ENCODE peak calls at places on chromosomes 2 and 18, in nine cellular contexts. N is right atrium auricular region, J is thoracic aorta, P is lung, C is tibial nerve, M is transverse colon, K is ascending aorta, V is lower lobe of right lung, T is tibial artery. E is an unnamed sample.

GRCh38 chr2:127225186-127225960 is 5.3 kb upstream of the CYP27C1 start:
- DNase-seq in J (no peak), T (no peak), P (no peak), M (no peak), N (no peak), C (no peak), V (no peak), K (no peak), E (no peak)

GRCh38 chr2:168030862-168031624 is 216.4 kb downstream of the STK39 start:
- DNase-seq in C (no peak), T (no peak), N (no peak), J (no peak), P (no peak), V (no peak), K (no peak), M (no peak), E (no peak)

GRCh38 chr2:220891405-220891804 is 680.7 kb downstream of the EPHA4 start:
- DNase-seq in T (no peak), M (no peak), C (no peak), J (no peak), V (no peak), P (no peak), N (no peak), K (no peak), E (no peak)

GRCh38 chr2:161030260-161031063 is 129.8 kb upstream of the TANK start:
- DNase-seq in K (no peak), M (peak), V (no peak), P (no peak), C (no peak), J (peak), N (no peak), T (peak), E (no peak)

GRCh38 chr2:220077488-220077887 is 450.1 kb downstream of the SLC4A3 start:
- DNase-seq in T (no peak), C (no peak), V (no peak), N (no peak), J (no peak), K (no peak), P (no peak), M (no peak), E (no peak)

GRCh38 chr2:141341444-141341843 is 789.4 kb downstream of the LRP1B start:
- DNase-seq in M (no peak), C (no peak), N (no peak), T (no peak), J (no peak), V (no peak), K (no peak), P (no peak), E (no peak)

GRCh38 chr2:131026914-131027313 is 66.3 kb downstream of the FAM168B start:
- DNase-seq in P (no peak), C (no peak), M (no peak), J (no peak), V (no peak), K (no peak), T (no peak), N (peak), E (no peak)

GRCh38 chr2:231605607-231606091 is 13.0 kb downstream of the TEX44 start:
- DNase-seq in T (peak), P (no peak), V (no peak), K (no peak), N (no peak), J (no peak), M (peak), C (no peak), E (peak)

GRCh38 chr2:20623741-20624155 is 27.1 kb downstream of the HS1BP3 start:
- DNase-seq in C (no peak), V (peak), T (peak), N (no peak), M (no peak), J (no peak), K (peak), P (no peak), E (peak)

GRCh38 chr2:223221120-223221859 is 169.3 kb downstream of the KCNE4 start:
- DNase-seq in M (no peak), J (no peak), K (no peak), P (no peak), T (no peak), N (no peak), C (no peak), V (no peak), E (no peak)

GRCh38 chr2:33083671-33084387 is 137.1 kb downstream of the LTBP1 start:
- DNase-seq in J (no peak), T (no peak), N (no peak), P (no peak), V (no peak), K (no peak), C (no peak), M (no peak), E (no peak)

GRCh38 chr18:78127041-78127440 is 852.6 kb upstream of the SALL3 start:
- DNase-seq in M (no peak), P (no peak), C (no peak), J (no peak), N (no peak), V (no peak), T (no peak), K (no peak), E (no peak)

GRCh38 chr18:32911660-32912284 is 138.9 kb upstream of the KLHL14 start:
- DNase-seq in T (no peak), N (no peak), M (no peak), K (no peak), C (no peak), J (no peak), P (no peak), V (no peak), E (no peak)

GRCh38 chr2:2827691-2828315 is 496.7 kb upstream of the MYT1L start:
- DNase-seq in V (no peak), K (no peak), M (no peak), P (no peak), J (no peak), T (peak), C (no peak), N (peak), E (peak)

GRCh38 chr2:96763511-96764252 is 3.0 kb downstream of the CNNM4 start:
- DNase-seq in J (no peak), N (no peak), C (no peak), P (no peak), M (peak), T (no peak), K (no peak), V (no peak), E (no peak)

GRCh38 chr2:70118798-70119454 is 31.6 kb downstream of the PCBP1 start:
- DNase-seq in P (no peak), J (no peak), C (no peak), M (no peak), V (no peak), N (no peak), K (no peak), T (no peak), E (no peak)

GRCh38 chr2:237299897-237300296 is 114.1 kb downstream of the COL6A3 start:
- DNase-seq in T (no peak), C (no peak), K (no peak), N (no peak), P (no peak), V (no peak), M (no peak), J (no peak), E (no peak)

GRCh38 chr2:8328189-8328588 is 353.7 kb upstream of the ID2 start:
- DNase-seq in K (no peak), M (no peak), T (no peak), J (no peak), C (no peak), P (no peak), N (peak), V (no peak), E (no peak)

GRCh38 chr2:148721520-148721931 is 77.0 kb downstream of the EPC2 start:
- DNase-seq in N (no peak), K (no peak), M (no peak), P (no peak), C (no peak), V (no peak), J (no peak), T (no peak), E (no peak)

GRCh38 chr2:100321181-100321880 is 970 bp downstream of the LONRF2 start:
- DNase-seq in N (no peak), T (no peak), J (no peak), M (no peak), K (no peak), V (peak), P (peak), C (no peak), E (no peak)

GRCh38 chr2:239369631-239370161 is 31.1 kb downstream of the HDAC4 start:
- DNase-seq in V (peak), C (peak), T (peak), K (no peak), P (peak), N (no peak), M (peak), J (no peak), E (no peak)

GRCh38 chr2:76953733-76954347 is 568.3 kb downstream of the LRRTM4 start:
- DNase-seq in J (no peak), P (peak), N (no peak), M (peak), K (no peak), V (no peak), C (no peak), T (no peak), E (no peak)

GRCh38 chr2:126930970-126931590 is 32.4 kb downstream of the TEX51 start:
- DNase-seq in P (peak), M (no peak), J (no peak), N (peak), V (no peak), K (no peak), C (no peak), T (no peak), E (no peak)

GRCh38 chr2:458431-458827 is 170.5 kb upstream of the ALKAL2 start:
- DNase-seq in C (no peak), J (no peak), K (no peak), N (no peak), V (no peak), P (no peak), M (no peak), T (no peak), E (no peak)

GRCh38 chr2:177748360-177748759 is 324.2 kb downstream of the PDE11A start:
- DNase-seq in N (no peak), K (no peak), C (no peak), T (no peak), V (no peak), P (no peak), J (no peak), M (no peak), E (no peak)

GRCh38 chr2:37589298-37589697 is 82.1 kb downstream of the CDC42EP3 start:
- DNase-seq in P (no peak), V (no peak), C (no peak), T (no peak), N (no peak), J (no peak), K (no peak), M (no peak), E (no peak)

GRCh38 chr18:78192044-78192443 is 787.6 kb upstream of the SALL3 start:
- DNase-seq in C (no peak), T (no peak), V (peak), P (peak), K (no peak), M (no peak), N (no peak), J (no peak), E (no peak)

GRCh38 chr2:11344956-11345671 is 678 bp upstream of the ROCK2 start:
- DNase-seq in V (peak), M (peak), J (peak), N (peak), T (peak), P (peak), K (no peak), C (peak), E (peak)

GRCh38 chr18:77000527-77000926 is 132.1 kb downstream of the MBP start:
- DNase-seq in C (peak), T (no peak), P (no peak), M (peak), K (no peak), V (peak), J (no peak), N (no peak), E (no peak)

GRCh38 chr2:229713371-229714079 is 830 bp downstream of the DNER start:
- DNase-seq in M (no peak), T (no peak), C (no peak), V (no peak), K (no peak), P (no peak), J (no peak), N (no peak), E (no peak)

GRCh38 chr2:238351315-238351714 is 31.0 kb downstream of the TRAF3IP1 start:
- DNase-seq in T (no peak), K (no peak), M (no peak), P (no peak), V (no peak), N (no peak), C (no peak), J (no peak), E (no peak)

GRCh38 chr2:159362094-159362493 is 75.6 kb upstream of the WDSUB1 start:
- DNase-seq in M (no peak), P (no peak), N (no peak), V (no peak), T (no peak), J (no peak), K (no peak), C (no peak), E (no peak)

GRCh38 chr2:241008711-241009121 is 10.3 kb downstream of the SNED1 start:
- DNase-seq in N (peak), T (no peak), C (peak), J (no peak), K (no peak), P (no peak), M (no peak), V (no peak), E (peak)

GRCh38 chr2:9991829-9992273 is 40.4 kb downstream of the GRHL1 start:
- DNase-seq in M (no peak), P (no peak), V (no peak), K (no peak), N (no peak), J (no peak), T (no peak), C (no peak), E (peak)

GRCh38 chr2:227774011-227774624 is 28.4 kb downstream of the SCYGR8 start:
- DNase-seq in J (no peak), T (no peak), V (no peak), M (no peak), P (no peak), C (no peak), N (no peak), K (no peak), E (no peak)

GRCh38 chr2:188414412-188414811 is 122.7 kb downstream of the GULP1 start:
- DNase-seq in T (no peak), J (no peak), K (no peak), N (no peak), V (no peak), M (no peak), C (no peak), P (no peak), E (no peak)

GRCh38 chr2:180000434-180000833 is 6.7 kb downstream of the CWC22 start:
- DNase-seq in C (no peak), J (no peak), T (no peak), M (no peak), N (no peak), K (no peak), V (no peak), P (no peak), E (no peak)

GRCh38 chr2:117958186-117958585 is 55.7 kb downstream of the CCDC93 start:
- DNase-seq in N (no peak), M (no peak), C (no peak), J (no peak), T (no peak), P (peak), K (no peak), V (no peak), E (no peak)

GRCh38 chr2:117957616-117958015 is 56.3 kb downstream of the CCDC93 start:
- DNase-seq in P (no peak), J (no peak), C (no peak), M (no peak), N (no peak), T (no peak), K (no peak), V (no peak), E (no peak)

GRCh38 chr2:117952237-117952636 is 61.6 kb downstream of the CCDC93 start:
- DNase-seq in V (no peak), C (no peak), J (no peak), N (no peak), T (no peak), K (no peak), P (no peak), M (no peak), E (no peak)

GRCh38 chr2:117960231-117960630 is 53.6 kb downstream of the CCDC93 start:
- DNase-seq in K (no peak), J (no peak), M (peak), T (no peak), C (no peak), N (no peak), P (no peak), V (no peak), E (no peak)

GRCh38 chr2:117956036-117956791 is 57.7 kb downstream of the CCDC93 start:
- DNase-seq in C (no peak), M (no peak), K (no peak), N (no peak), P (no peak), V (no peak), T (no peak), J (no peak), E (no peak)
- TF ChIP-seq CTCF in C (no peak), M (no peak), K (no peak), N (no peak), P (no peak), V (no peak), T (no peak), J (no peak), E (no peak)

DNA sequence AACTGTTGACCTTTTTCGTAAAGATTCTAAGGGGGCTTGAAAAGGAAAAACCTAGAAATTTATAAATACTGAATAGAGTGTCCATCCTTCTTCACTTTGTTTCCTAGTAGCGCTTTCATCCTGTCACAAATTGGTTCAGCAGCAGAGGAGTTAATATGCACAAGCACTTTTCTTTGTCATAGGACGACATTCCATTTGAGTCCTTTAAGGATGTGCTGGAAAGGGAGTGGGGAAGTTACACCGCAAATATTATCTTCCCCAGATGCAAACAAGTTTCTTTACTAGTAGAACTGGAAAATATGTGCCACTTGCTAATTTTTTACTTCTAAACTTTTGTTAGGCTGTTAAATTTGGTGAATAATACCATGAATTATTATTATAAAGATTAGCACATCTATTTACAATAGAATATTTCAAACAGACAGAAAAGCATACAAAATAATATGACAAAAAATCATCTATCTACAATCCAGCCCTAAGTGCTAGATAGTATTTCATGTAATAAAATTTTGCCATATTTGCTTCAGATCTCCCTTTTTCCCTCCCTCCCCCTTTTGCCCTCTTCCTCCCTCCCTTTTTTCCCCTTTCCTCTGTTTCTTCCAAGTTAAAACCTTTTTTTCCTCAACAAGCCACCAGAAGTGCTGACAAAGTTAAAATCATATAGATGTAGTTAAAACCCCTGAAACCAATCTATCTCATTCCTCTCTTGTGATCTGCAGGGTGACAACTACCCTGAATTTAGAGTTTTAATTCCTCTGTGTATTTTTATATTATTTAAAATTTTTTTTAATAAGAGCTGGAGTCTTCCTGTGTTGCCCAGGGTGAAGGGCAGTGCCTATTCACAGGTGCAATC is 50.5 kb upstream of the MAP4K3 start:
- DNase-seq in K (no peak), T (no peak), N (no peak), P (no peak), M (no peak), C (no peak), J (no peak), V (no peak), E (no peak)
- H3K27ac ChIP-seq in K (no peak), T (no peak), N (no peak), P (no peak), M (no peak), C (no peak), J (no peak), V (no peak), E (no peak)

DNA sequence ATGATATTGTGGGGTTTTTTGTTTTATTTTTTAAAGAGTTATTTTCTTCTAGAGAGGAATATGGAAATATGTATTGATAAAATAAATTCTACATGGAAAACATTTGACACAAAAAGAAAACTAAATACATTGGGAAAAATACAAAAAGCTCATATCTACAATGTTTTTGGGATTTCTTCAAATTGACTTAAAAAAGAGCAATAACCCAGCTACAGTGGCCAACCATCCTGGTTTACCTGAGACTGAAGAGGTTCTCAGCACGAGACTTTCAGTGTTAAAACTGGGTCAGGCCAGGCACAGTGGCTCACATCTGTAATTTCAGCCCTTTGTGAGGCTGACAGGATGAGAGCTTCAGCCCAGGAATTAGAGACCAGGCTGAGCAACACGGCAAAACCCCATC is 56.7 kb upstream of the MYCN start:
- DNase-seq in P (no peak), T (no peak), M (no peak), K (no peak), N (no peak), C (no peak), V (no peak), J (no peak), E (no peak)
- TF ChIP-seq CTCF in P (no peak), T (no peak), M (no peak), K (no peak), N (no peak), C (no peak), V (no peak), J (no peak), E (no peak)

GRCh38 chr2:98408155-98408554 is 36.5 kb upstream of the INPP4A start:
- DNase-seq in M (no peak), J (no peak), T (no peak), K (no peak), C (no peak), N (no peak), V (no peak), P (no peak), E (no peak)
- H3K27ac ChIP-seq in M (no peak), J (no peak), T (no peak), K (no peak), C (no peak), N (no peak), V (no peak), P (no peak), E (no peak)

DNA sequence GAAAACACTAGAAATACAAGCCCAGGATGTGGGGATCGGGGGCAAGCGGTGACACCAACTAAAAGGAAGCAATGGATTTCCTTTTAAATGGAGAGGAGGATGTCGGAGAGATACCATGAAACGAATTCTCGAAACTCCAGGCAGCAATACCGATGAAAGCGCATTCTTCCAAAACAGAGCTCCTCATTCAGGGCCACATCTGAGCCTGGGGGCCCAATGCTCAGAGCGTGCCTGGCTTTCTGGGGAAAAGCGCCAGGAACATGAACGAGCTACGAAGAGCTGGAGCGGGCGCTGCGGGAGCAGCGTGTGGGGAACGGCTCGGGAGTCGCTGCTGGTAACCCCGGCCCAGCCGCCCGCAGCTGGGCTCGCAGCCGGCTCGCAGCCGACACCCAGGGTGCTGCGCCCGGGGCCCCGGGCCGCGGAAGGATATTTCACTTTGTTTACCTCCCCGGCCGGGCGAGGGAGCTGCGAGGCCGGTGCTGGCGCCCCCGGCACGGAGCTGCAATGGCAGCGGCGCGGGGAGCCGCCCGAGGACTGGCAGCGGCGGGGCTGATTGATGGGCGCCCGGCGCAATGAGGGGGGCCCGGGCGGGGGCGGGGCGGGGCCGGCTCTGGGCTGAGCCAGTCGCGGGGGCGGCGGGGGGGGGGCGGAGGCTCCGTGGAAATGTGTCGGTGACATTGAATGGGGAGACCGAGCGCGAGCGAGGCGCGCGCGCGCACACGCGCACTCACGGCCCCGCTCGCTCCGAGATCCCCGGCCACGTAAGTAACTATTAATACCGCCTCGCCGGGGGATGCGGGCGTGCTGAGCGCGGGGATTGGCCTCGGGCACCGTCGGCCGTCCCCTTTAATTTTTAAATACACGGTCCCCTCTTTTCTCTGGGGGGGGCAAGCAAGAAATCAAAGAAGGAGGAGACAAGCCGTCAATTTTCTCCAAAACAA is at the start of gene TRIB2:
- DNase-seq in V (peak), N (peak), C (peak), M (peak), P (peak), T (peak), K (peak), J (peak), E (peak)
- TF ChIP-seq CTCF in V (no peak), N (no peak), C (no peak), M (no peak), P (no peak), T (no peak), K (no peak), J (peak), E (no peak)

E was measured in coronary artery.